ENCODE peak calls at places on chromosome 20, in seven cellular contexts. X is SJSA1, Q is cardiac fibroblast, N is WERI-Rb-1, U is GM23248, W is IMR-90, B is thoracic aorta. F is an unnamed sample.
A peak's percentile ranks its signal among the peaks of the same experiment; 100 is the strongest.

GRCh38 chr20:49812463-49813304 is at the start of gene SLC9A8:
- DNase-seq in X (peak; percentile 93), Q (peak; percentile 93), N (peak; percentile 91), W (peak; percentile 85), B (peak; percentile 91), U (peak; percentile 94), F (peak; percentile 86)

GRCh38 chr20:37417857-37418501 is 72.0 kb downstream of the SRC start:
- DNase-seq in X (peak; percentile 48), U (peak; percentile 53), N (no peak), W (peak; percentile 29), B (no peak), Q (no peak), F (no peak)

GRCh38 chr20:20454850-20455627 is 87.1 kb downstream of the INSM1 start:
- DNase-seq in B (no peak), W (no peak), U (no peak), Q (no peak), N (peak; percentile 93), X (no peak), F (no peak)

GRCh38 chr20:40606237-40606636 is 82.8 kb downstream of the MAFB start:
- DNase-seq in X (no peak), W (no peak), Q (no peak), B (no peak), N (no peak), U (no peak), F (no peak)

GRCh38 chr20:55390791-55391190 is 614.5 kb downstream of the CBLN4 start:
- DNase-seq in X (no peak), N (no peak), B (no peak), W (no peak), Q (no peak), U (no peak), F (no peak)

GRCh38 chr20:46979603-46980241 is 85.1 kb downstream of the EYA2 start:
- DNase-seq in W (no peak), X (no peak), U (no peak), B (no peak), N (peak; percentile 16), Q (no peak), F (no peak)

GRCh38 chr20:15310361-15310760 is 972.9 kb upstream of the FLRT3 start:
- DNase-seq in W (no peak), Q (no peak), B (no peak), X (no peak), U (no peak), N (no peak), F (no peak)

GRCh38 chr20:17822039-17822438 is 122.3 kb downstream of the BANF2 start:
- DNase-seq in W (peak; percentile 72), B (no peak), Q (peak; percentile 86), N (no peak), X (no peak), U (no peak), F (peak; percentile 59)

GRCh38 chr20:57451356-57451755 is 60.2 kb downstream of the RBM38 start:
- DNase-seq in B (no peak), N (no peak), X (no peak), Q (no peak), U (no peak), W (no peak), F (no peak)

GRCh38 chr20:57450419-57450818 is 59.2 kb downstream of the RBM38 start:
- DNase-seq in U (peak; percentile 56), X (no peak), N (no peak), Q (peak; percentile 22), W (peak; percentile 13), B (no peak), F (no peak)

GRCh38 chr20:57449398-57450354 is 58.5 kb downstream of the RBM38 start:
- DNase-seq in W (no peak), N (no peak), Q (no peak), B (no peak), X (no peak), U (no peak), F (no peak)

GRCh38 chr20:57451759-57452661 is 60.8 kb downstream of the RBM38 start:
- DNase-seq in W (no peak), N (no peak), B (no peak), Q (no peak), U (no peak), X (no peak), F (no peak)

DNA sequence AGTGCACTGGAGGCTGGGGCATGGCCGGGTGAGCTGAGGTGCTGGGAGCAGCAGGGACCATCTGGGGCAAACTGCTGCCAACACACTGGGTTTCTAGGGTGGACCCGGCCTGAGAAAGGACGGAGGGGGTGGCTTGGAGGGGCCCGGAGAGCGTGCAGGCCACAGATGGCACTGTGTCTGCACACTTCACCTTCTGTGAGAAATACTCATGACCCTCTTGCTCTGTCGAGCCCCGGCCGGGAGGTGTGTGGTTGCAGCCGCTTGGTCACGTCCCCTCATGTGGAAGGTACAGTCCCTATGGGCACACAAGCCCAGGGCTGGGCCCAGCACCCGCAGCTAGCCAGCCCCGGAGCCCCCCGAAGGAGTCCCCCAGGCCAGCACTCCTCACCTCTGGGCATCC is 59.7 kb downstream of the RBM38 start:
- DNase-seq in U (no peak), W (no peak), N (no peak), Q (no peak), B (no peak), X (no peak), F (no peak)
- H3K4me3 ChIP-seq in U (no peak overlapping the region), W (no peak overlapping the region), N (no peak overlapping the region), Q (no peak overlapping the region), B (no peak overlapping the region), X (no peak overlapping the region), F (no peak overlapping the region)

DNA sequence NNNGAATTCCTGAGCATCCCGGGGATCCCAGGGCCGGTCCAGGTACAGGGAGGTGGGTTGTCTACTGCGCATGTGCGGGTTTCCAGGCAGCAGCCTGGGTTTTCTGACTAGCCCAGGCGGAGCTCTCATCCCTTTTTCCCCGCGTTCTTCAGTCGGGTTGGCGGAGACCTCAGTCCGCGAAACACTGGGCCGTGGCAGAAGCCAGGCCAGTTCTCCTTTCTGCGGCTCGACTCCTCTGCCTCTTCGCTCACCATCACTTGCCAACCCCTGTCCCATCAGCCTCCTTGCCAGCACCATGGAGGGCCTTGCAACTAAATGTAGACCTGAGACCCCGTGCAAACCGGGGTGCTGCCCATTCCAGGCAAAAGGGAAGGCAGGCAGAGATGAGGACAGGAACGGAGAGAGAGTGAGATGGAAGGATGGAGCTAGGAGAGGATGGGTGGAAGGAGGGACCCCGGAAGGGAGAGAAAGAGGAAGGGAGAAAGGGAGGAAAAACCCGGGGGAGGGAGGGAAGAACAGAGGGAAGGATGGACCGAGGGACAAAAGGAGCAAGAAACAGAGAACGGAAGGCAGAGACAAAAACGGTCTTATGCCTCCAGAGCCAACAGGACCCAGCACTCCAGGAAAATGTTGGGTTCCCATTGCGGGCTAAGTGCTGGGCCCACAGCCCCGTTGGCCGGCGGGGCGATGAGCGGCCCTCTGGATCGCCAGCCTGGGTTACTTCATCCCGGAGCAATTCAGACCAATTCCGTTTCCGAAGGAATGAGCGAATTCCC is 445.4 kb upstream of the DEFB115 start:
- DNase-seq in W (peak; percentile 49), Q (peak; percentile 25), U (peak; percentile 65), N (peak; percentile 54), B (no peak), X (no peak), F (peak; percentile 59)
- H3K4me3 ChIP-seq in W (no peak overlapping the region), Q (no peak overlapping the region), U (peak overlapping the region; percentile 44), N (peak overlapping the region; percentile 17), B (no peak overlapping the region), X (no peak overlapping the region), F (peak overlapping the region; percentile 31)

GRCh38 chr20:51629399-51630058 is 87.0 kb upstream of the NFATC2 start:
- DNase-seq in U (no peak), X (no peak), N (no peak), B (no peak), Q (no peak), W (no peak), F (no peak)

GRCh38 chr20:51633430-51633829 is 90.9 kb upstream of the NFATC2 start:
- DNase-seq in N (no peak), Q (no peak), W (no peak), U (no peak), B (no peak), X (no peak), F (no peak)

GRCh38 chr20:51628533-51629398 is 86.2 kb upstream of the NFATC2 start:
- DNase-seq in N (no peak), B (no peak), X (no peak), Q (peak; percentile 93), U (peak; percentile 46), W (peak; percentile 86), F (peak; percentile 93)

GRCh38 chr20:51631953-51632352 is 89.4 kb upstream of the NFATC2 start:
- DNase-seq in X (no peak), U (no peak), N (no peak), Q (no peak), B (no peak), W (no peak), F (no peak)

DNA sequence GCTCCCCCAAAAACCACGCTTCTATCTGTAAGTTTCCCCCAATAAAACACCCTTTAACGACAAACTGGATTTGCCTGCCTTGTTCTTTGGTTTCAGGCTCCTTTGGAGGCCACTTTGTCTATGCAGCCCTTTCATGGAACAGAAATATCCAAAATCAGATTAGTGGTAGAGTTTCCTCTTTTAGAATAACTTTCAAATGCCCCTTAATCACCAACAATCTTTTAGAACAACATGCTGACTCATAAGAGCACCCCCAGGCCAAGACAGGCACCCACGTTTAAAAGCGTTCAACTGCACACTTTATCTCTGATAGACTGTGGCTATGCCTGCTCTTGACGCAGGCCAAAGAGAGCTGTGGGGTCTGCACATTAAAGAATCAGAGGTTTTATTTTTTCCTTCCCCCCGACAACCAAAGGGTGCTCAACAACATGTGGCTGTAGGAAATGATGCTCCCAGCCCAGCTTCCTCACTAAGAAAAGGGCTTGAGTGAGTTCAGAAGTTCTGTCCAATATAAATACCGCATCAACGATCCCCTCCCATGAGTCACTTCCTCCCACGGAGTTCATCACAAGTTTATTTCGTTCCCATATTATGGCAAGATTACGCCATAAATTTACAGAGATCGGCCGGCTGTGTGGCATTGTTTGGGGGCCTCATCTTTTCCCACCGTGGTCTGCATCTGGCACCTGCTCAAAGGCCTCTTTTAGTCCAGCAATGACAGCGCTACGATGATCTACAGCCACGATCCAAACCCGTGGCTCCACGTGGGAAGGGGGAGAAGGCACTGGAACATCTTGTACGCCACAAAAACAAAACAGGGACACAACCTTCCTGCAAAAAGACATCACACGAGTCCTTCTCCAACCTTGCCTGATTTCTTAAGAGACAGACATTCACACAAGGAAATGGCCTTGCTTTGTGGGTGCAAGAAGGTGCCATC is 88.8 kb upstream of the NFATC2 start:
- DNase-seq in W (peak; percentile 99), U (peak; percentile 96), Q (peak; percentile 99), N (no peak), B (peak; percentile 55), X (peak; percentile 98), F (peak; percentile 100)
- H3K4me3 ChIP-seq in W (no peak overlapping the region), U (peak overlapping the region; percentile 48), Q (no peak overlapping the region), N (no peak overlapping the region), B (peak overlapping the region; percentile 46), X (no peak overlapping the region), F (no peak overlapping the region)

DNA sequence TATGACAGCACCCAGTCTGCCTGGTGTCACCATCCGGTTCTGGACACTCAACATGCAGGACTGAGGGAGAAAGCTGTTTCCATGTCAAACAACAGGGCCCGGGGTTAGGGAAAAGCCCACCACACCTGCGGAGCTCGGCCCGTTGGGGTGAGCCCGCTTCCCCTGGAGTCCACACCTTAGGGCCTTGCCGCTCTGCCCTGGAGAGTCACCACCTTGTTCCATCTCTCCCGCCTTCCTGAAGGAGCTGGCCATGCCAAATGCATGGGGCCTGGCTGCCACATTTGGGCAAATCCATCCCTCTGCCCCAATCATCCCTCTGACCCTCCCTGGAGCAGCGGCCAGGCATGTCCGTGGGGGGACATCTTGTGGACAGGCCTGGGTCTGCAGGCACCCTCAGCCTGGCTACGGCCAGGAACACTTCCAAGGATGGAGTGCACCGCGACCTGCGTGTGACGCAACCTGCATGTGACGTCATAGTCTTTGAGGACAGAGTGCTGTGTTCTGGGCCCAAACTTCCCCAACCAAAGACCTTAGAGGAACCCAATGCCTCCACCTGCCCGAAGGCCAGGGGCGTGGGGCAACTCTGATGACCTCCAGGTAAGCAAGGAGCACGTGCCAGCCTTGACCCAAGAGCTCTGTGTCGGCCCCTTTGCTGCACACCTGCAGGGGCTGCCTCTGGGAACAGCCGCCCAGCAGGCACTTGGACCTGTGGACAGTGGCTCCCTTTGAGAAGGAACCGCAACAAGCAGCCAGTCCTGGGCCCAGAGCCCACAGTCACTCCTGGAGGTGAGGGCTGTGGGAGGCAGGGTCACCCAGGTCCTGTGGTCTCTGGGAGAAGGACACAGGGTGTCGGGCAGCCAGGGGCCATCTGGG is 1.7 kb downstream of the CABLES2 start:
- DNase-seq in W (peak; percentile 70), N (peak; percentile 60), B (no peak), X (no peak), Q (peak; percentile 75), U (peak; percentile 54), F (peak; percentile 22)
- H3K4me3 ChIP-seq in W (no peak overlapping the region), N (no peak overlapping the region), B (peak overlapping the region; percentile 83), X (peak overlapping the region; percentile 6), Q (no peak overlapping the region), U (no peak overlapping the region), F (no peak overlapping the region)

F was measured in astrocyte of the spinal cord.